ENCODE peak calls at places on chromosomes 7 and 10, in five cellular contexts. One of them, this sample, is unnamed.

GRCh38 chr10:85280014-85280413 is 951.6 kb downstream of the CCSER2 start:
- DNase-seq in hippocampal formation: no peak
- DNase-seq in smooth muscle cell of the brain vasculature: no peak
- DNase-seq in SHP77: no peak
- DNase-seq in T-helper 17 cell: no peak
- DNase-seq in this sample: no peak

GRCh38 chr10:8919291-8919690 is 864.8 kb downstream of the GATA3 start:
- DNase-seq in hippocampal formation: no peak
- DNase-seq in smooth muscle cell of the brain vasculature: no peak
- DNase-seq in SHP77: no peak
- DNase-seq in T-helper 17 cell: no peak
- DNase-seq in this sample: no peak

GRCh38 chr10:70109064-70109729 is 23.4 kb downstream of the AIFM2 start:
- DNase-seq in hippocampal formation: no peak
- DNase-seq in smooth muscle cell of the brain vasculature: no peak
- DNase-seq in SHP77: no peak
- DNase-seq in T-helper 17 cell: no peak
- DNase-seq in this sample: no peak

GRCh38 chr7:117946201-117946633 is 73.0 kb upstream of the CTTNBP2 start:
- DNase-seq in hippocampal formation: no peak
- DNase-seq in smooth muscle cell of the brain vasculature: peak
- DNase-seq in SHP77: no peak
- DNase-seq in T-helper 17 cell: no peak
- DNase-seq in this sample: no peak

GRCh38 chr10:101226506-101226887 is 2.8 kb downstream of the LBX1 start:
- DNase-seq in hippocampal formation: no peak
- DNase-seq in smooth muscle cell of the brain vasculature: no peak
- DNase-seq in SHP77: no peak
- DNase-seq in T-helper 17 cell: no peak
- DNase-seq in this sample: no peak

GRCh38 chr7:133053321-133053891 is 28.5 kb downstream of the CHCHD3 start:
- DNase-seq in hippocampal formation: no peak
- DNase-seq in smooth muscle cell of the brain vasculature: peak
- DNase-seq in SHP77: no peak
- DNase-seq in T-helper 17 cell: no peak
- DNase-seq in this sample: no peak

GRCh38 chr7:122695816-122696215 is 3.1 kb downstream of the RNF133 start:
- DNase-seq in hippocampal formation: no peak
- DNase-seq in smooth muscle cell of the brain vasculature: no peak
- DNase-seq in SHP77: no peak
- DNase-seq in T-helper 17 cell: no peak
- DNase-seq in this sample: no peak

GRCh38 chr10:23656735-23657134 is 217.9 kb downstream of the OTUD1 start:
- DNase-seq in hippocampal formation: no peak
- DNase-seq in smooth muscle cell of the brain vasculature: no peak
- DNase-seq in SHP77: no peak
- DNase-seq in T-helper 17 cell: no peak
- DNase-seq in this sample: no peak

GRCh38 chr7:152504816-152505215 is 69.0 kb upstream of the KMT2C start:
- DNase-seq in hippocampal formation: no peak
- DNase-seq in smooth muscle cell of the brain vasculature: no peak
- DNase-seq in SHP77: no peak
- DNase-seq in T-helper 17 cell: no peak
- DNase-seq in this sample: no peak

GRCh38 chr10:77974396-77975074 is 48.0 kb upstream of the DLG5 start:
- DNase-seq in hippocampal formation: no peak
- DNase-seq in smooth muscle cell of the brain vasculature: peak
- DNase-seq in SHP77: no peak
- DNase-seq in T-helper 17 cell: no peak
- DNase-seq in this sample: no peak

GRCh38 chr7:2525931-2526630 is 6.5 kb downstream of the LFNG start:
- DNase-seq in hippocampal formation: no peak
- DNase-seq in smooth muscle cell of the brain vasculature: no peak
- DNase-seq in SHP77: peak
- DNase-seq in T-helper 17 cell: no peak
- DNase-seq in this sample: no peak

GRCh38 chr7:128881458-128882125 is 18.9 kb downstream of the ATP6V1F start:
- DNase-seq in hippocampal formation: no peak
- DNase-seq in smooth muscle cell of the brain vasculature: no peak
- DNase-seq in SHP77: no peak
- DNase-seq in T-helper 17 cell: no peak
- DNase-seq in this sample: no peak

GRCh38 chr10:26939290-26939956 is 78.7 kb upstream of the ABI1 start:
- DNase-seq in hippocampal formation: no peak
- DNase-seq in smooth muscle cell of the brain vasculature: no peak
- DNase-seq in SHP77: no peak
- DNase-seq in T-helper 17 cell: no peak
- DNase-seq in this sample: no peak

GRCh38 chr10:15106352-15107013 is 9.3 kb downstream of the RPP38 start:
- DNase-seq in hippocampal formation: peak
- DNase-seq in smooth muscle cell of the brain vasculature: peak
- DNase-seq in SHP77: peak
- DNase-seq in T-helper 17 cell: peak
- DNase-seq in this sample: peak

GRCh38 chr7:9013940-9014339 is 580.5 kb downstream of the NXPH1 start:
- DNase-seq in hippocampal formation: no peak
- DNase-seq in smooth muscle cell of the brain vasculature: no peak
- DNase-seq in SHP77: no peak
- DNase-seq in T-helper 17 cell: no peak
- DNase-seq in this sample: no peak

GRCh38 chr10:2828741-2829140 is 238.6 kb upstream of the PFKP start:
- DNase-seq in hippocampal formation: no peak
- DNase-seq in smooth muscle cell of the brain vasculature: no peak
- DNase-seq in SHP77: no peak
- DNase-seq in T-helper 17 cell: no peak
- DNase-seq in this sample: no peak